ENCODE peak calls at places on chromosomes 12 and 14, in nine cellular contexts. C is fibroblast of villous mesenchyme, Q is AG09309, H is lower lobe of right lung, F is breast epithelium, U is B cell, G is HFFc6, I is OCI-LY7, O is heart right ventricle. X is an unnamed sample.

GRCh38 chr14:72253503-72253902 is 321.3 kb downstream of the RGS6 start:
- DNase-seq in C (no peak), Q (no peak), H (no peak), F (no peak), U (no peak), G (no peak), I (no peak), O (no peak), X (no peak)

GRCh38 chr12:24424889-24425600 is 475.6 kb upstream of the SOX5 start:
- DNase-seq in C (no peak), Q (no peak), H (no peak), F (no peak), U (no peak), G (no peak), I (no peak), O (no peak), X (no peak)

GRCh38 chr12:127538325-127538724 is 728.6 kb upstream of the TMEM132C start:
- DNase-seq in C (no peak), Q (no peak), H (no peak), F (no peak), U (no peak), G (no peak), I (no peak), O (no peak), X (no peak)

GRCh38 chr12:75660107-75660530 is 148.7 kb upstream of the KRR1 start:
- DNase-seq in C (peak), Q (peak), H (no peak), F (no peak), U (no peak), G (peak), I (no peak), O (no peak), X (no peak)

GRCh38 chr12:1297206-1297605 is 297.2 kb downstream of the FBXL14 start:
- DNase-seq in C (peak), Q (peak), H (no peak), F (no peak), U (no peak), G (peak), I (no peak), O (no peak), X (no peak)

GRCh38 chr12:5944688-5945070 is 380 bp downstream of the ANO2 start:
- DNase-seq in C (no peak), Q (no peak), H (no peak), F (no peak), U (no peak), G (no peak), I (no peak), O (no peak), X (no peak)

GRCh38 chr12:107356266-107356936 is 263.1 kb upstream of the CRY1 start:
- DNase-seq in C (peak), Q (peak), H (no peak), F (no peak), U (no peak), G (peak), I (no peak), O (no peak), X (no peak)

GRCh38 chr12:75560167-75560566 is 48.8 kb upstream of the KRR1 start:
- DNase-seq in C (peak), Q (peak), H (no peak), F (no peak), U (no peak), G (peak), I (peak), O (no peak), X (no peak)

GRCh38 chr12:51391047-51391837 is at the start of gene GALNT6:
- DNase-seq in C (no peak), Q (no peak), H (peak), F (no peak), U (peak), G (peak), I (peak), O (peak), X (peak)

GRCh38 chr14:68619805-68620574 is 172.9 kb downstream of the ZFP36L1 start:
- DNase-seq in C (peak), Q (no peak), H (no peak), F (no peak), U (no peak), G (peak), I (no peak), O (no peak), X (no peak)

GRCh38 chr12:121537814-121538698 is 42.8 kb downstream of the KDM2B start:
- DNase-seq in C (no peak), Q (no peak), H (peak), F (no peak), U (peak), G (no peak), I (peak), O (peak), X (peak)

GRCh38 chr12:67447180-67447579 is 178.0 kb downstream of the CAND1 start:
- DNase-seq in C (no peak), Q (no peak), H (no peak), F (no peak), U (no peak), G (no peak), I (no peak), O (no peak), X (no peak)

GRCh38 chr12:127963926-127964325 is 303.0 kb upstream of the TMEM132C start:
- DNase-seq in C (peak), Q (no peak), H (no peak), F (no peak), U (no peak), G (no peak), I (no peak), O (no peak), X (no peak)

GRCh38 chr12:43277630-43278267 is 274.3 kb downstream of the ADAMTS20 start:
- DNase-seq in C (no peak), Q (no peak), H (no peak), F (no peak), U (no peak), G (no peak), I (no peak), O (no peak), X (no peak)

GRCh38 chr14:90808759-90809529 is 7.3 kb downstream of the TTC7B start:
- DNase-seq in C (no peak), Q (no peak), H (no peak), F (no peak), U (no peak), G (peak), I (no peak), O (no peak), X (no peak)

GRCh38 chr14:23215421-23215820 is 22.3 kb upstream of the RNF212B start:
- DNase-seq in C (no peak), Q (no peak), H (no peak), F (no peak), U (no peak), G (no peak), I (no peak), O (no peak), X (no peak)

GRCh38 chr12:31496257-31496656 is 94.7 kb downstream of the DENND5B start:
- DNase-seq in C (peak), Q (no peak), H (no peak), F (no peak), U (no peak), G (no peak), I (no peak), O (no peak), X (no peak)

GRCh38 chr12:93563807-93564538 is 8.5 kb upstream of the SOCS2 start:
- DNase-seq in C (peak), Q (no peak), H (no peak), F (peak), U (no peak), G (peak), I (peak), O (no peak), X (no peak)

GRCh38 chr12:58503731-58504520 is 416.4 kb downstream of the LRIG3 start:
- DNase-seq in C (peak), Q (no peak), H (no peak), F (no peak), U (no peak), G (peak), I (no peak), O (no peak), X (no peak)

GRCh38 chr12:128853321-128854197 is at the start of gene GLT1D1:
- DNase-seq in C (no peak), Q (no peak), H (no peak), F (no peak), U (peak), G (no peak), I (no peak), O (no peak), X (peak)

GRCh38 chr14:23061995-23062394 is 4.7 kb upstream of the CDH24 start:
- DNase-seq in C (peak), Q (peak), H (no peak), F (no peak), U (no peak), G (peak), I (no peak), O (no peak), X (no peak)

GRCh38 chr12:123931686-123932321 is 40.8 kb downstream of the CCDC92 start:
- DNase-seq in C (no peak), Q (no peak), H (no peak), F (no peak), U (no peak), G (no peak), I (no peak), O (no peak), X (no peak)

GRCh38 chr12:16555630-16556029 is 50.3 kb downstream of the LMO3 start:
- DNase-seq in C (peak), Q (no peak), H (no peak), F (no peak), U (no peak), G (peak), I (no peak), O (no peak), X (no peak)

DNA sequence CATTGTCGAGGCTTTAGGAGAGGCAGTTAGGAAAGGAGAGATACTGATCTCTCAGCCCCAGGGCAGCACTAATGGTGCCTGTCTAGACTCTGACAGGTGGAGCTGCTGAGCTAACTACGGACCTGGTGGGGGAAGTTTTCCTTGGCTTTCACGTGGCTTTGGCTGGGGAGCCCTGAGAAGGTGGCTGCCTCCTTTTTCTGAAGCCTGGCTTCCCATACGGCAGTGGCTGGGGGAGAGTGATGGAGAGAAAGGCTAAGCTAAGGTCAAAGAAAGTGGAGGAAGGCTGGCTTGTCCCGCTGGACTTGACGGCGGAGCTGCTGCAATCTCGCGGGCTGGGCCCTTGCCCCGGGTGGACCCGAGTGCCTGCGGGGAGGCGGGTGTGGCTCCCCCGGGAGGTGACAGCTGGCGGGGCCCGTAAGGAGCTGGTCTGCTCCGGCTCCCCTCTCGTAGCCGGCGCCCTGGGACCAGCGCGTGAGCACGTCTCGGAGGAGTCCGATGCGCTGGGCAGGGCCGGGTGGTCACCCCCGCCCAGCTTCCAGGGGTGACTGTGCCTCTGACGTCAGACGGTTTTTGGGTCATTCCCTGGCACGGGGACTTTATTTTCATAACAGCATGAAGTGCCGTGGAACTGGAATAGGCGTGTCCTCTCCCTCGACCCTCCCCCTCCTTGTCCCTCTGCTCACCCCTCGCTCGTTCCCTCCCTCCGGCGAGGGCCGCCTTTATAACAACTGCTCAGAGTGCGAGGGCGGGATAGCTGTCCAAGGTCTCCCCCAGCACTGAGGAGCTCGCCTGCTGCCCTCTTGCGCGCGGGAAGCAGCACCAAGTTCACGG is at the start of gene GPRC5A:
- DNase-seq in C (peak), Q (peak), H (peak), F (peak), U (peak), G (peak), I (no peak), O (peak), X (peak)
- TF ChIP-seq CTCF in C (peak), Q (peak), H (peak), F (peak), U (no peak), G (peak), I (no peak), O (no peak), X (no peak)

DNA sequence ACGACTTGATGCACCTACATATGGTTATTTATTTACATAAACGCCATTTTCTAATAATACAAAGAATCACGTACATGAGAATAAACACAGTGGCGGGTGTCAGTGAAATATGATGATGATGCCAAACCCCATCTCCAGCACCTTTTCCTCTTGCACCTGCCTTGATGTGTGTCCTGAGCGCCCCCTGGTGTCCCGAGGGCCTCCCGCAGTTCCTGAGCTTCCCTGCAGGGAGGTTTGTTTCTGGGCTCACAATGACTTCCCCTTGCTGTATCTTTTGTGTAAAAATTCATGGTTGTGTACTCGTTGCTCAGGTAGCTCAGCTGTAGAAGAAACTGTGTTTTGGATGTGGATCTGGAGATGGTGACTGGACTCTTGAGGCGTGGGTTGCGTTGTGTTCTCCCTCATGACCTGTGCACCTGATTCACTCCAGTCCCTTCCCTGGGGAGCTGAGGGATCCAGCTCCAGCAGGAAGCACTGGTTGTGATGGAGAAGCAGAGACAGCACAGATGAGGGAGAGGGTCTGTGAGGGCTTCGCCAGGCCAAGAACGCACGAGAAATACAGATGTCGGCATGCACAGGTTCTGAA is 1037.8 kb downstream of the TMEM121 start:
- DNase-seq in C (no peak), Q (no peak), H (peak), F (no peak), U (peak), G (no peak), I (peak), O (no peak), X (peak)
- TF ChIP-seq CTCF in C (peak), Q (no peak), H (peak), F (no peak), U (peak), G (peak), I (peak), O (no peak), X (peak)

GRCh38 chr12:54153586-54153985 is 35.2 kb downstream of the SMUG1 start:
- DNase-seq in C (no peak), Q (no peak), H (no peak), F (no peak), U (no peak), G (no peak), I (no peak), O (no peak), X (no peak)
- TF ChIP-seq CTCF in C (no peak), Q (no peak), H (no peak), F (no peak), U (no peak), G (no peak), I (no peak), O (no peak), X (no peak)

GRCh38 chr14:92380131-92380530 is 57.2 kb downstream of the SLC24A4 start:
- DNase-seq in C (no peak), Q (no peak), H (no peak), F (no peak), U (no peak), G (no peak), I (no peak), O (no peak), X (no peak)

GRCh38 chr14:92385561-92385960 is 62.6 kb downstream of the SLC24A4 start:
- DNase-seq in C (no peak), Q (no peak), H (no peak), F (no peak), U (no peak), G (no peak), I (no peak), O (no peak), X (no peak)

GRCh38 chr14:92380582-92380981 is 57.6 kb downstream of the SLC24A4 start:
- DNase-seq in C (no peak), Q (no peak), H (no peak), F (no peak), U (no peak), G (no peak), I (no peak), O (no peak), X (no peak)

GRCh38 chr14:92384461-92385133 is 61.6 kb downstream of the SLC24A4 start:
- DNase-seq in C (peak), Q (no peak), H (no peak), F (no peak), U (no peak), G (no peak), I (no peak), O (no peak), X (no peak)

GRCh38 chr14:92382677-92383076 is 59.7 kb downstream of the SLC24A4 start:
- DNase-seq in C (no peak), Q (no peak), H (no peak), F (no peak), U (no peak), G (peak), I (no peak), O (no peak), X (no peak)
- TF ChIP-seq CTCF in C (peak), Q (peak), H (no peak), F (no peak), U (no peak), G (peak), I (peak), O (peak), X (no peak)

DNA sequence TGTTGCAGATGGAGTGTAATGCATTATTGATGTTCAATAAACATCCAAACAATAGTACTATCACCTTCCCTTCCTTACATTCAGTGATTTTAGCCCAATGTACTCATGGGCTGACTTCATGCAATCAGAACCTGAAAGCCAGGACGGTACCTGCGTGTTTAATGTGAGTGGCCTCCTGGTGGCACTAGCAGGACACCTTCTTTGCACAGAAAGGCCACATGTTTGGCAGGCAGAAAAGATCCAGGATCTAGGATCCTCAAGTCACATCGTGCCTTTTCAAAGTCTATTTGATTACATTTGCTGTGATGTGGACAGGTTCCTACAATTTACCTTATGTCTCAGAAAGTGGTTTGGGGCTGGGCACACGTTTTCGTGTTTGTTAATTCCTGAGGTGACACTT is 82.9 kb downstream of the NEDD1 start:
- DNase-seq in C (no peak), Q (no peak), H (no peak), F (no peak), U (no peak), G (no peak), I (peak), O (no peak), X (no peak)
- TF ChIP-seq CTCF in C (peak), Q (no peak), H (no peak), F (no peak), U (no peak), G (peak), I (peak), O (peak), X (no peak)

GRCh38 chr14:35883677-35884293 is 57.6 kb downstream of the BRMS1L start:
- DNase-seq in C (peak), Q (no peak), H (no peak), F (no peak), U (no peak), G (peak), I (peak), O (no peak), X (no peak)
- TF ChIP-seq CTCF in C (peak), Q (peak), H (peak), F (no peak), U (peak), G (peak), I (peak), O (peak), X (no peak)

DNA sequence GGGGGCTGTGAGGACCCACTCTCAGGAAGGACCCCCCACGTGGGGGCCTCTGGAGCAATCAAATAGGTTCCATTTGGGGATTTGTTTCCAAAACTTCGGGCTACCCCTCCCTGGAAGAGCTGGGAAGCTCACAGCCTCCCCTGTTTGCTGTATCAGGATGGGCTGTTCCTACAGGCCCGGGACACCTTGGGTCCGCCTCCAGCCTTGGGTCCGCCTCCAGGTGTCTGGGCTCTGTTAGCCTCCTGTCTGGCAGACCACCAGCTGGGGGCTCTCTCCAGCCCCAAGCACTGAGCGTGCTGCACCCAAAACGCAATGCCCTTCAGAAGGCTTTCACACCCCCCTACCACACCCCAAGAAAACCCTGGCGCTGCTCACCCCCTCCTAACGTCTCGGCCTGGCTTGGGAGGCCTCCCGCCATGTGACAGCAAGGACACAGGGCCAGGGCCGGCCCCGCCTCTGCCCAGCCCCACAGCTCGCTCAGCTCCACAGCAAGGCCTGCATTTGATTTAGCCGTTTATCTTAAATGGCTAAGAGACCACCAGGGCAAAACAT is 40.1 kb downstream of the BCL11B start:
- DNase-seq in C (no peak), Q (no peak), H (peak), F (no peak), U (no peak), G (no peak), I (no peak), O (no peak), X (no peak)
- TF ChIP-seq CTCF in C (no peak), Q (no peak), H (no peak), F (no peak), U (no peak), G (no peak), I (no peak), O (no peak), X (no peak)

GRCh38 chr14:60184597-60185555 is 19.7 kb upstream of the DHRS7 start:
- DNase-seq in C (no peak), Q (no peak), H (no peak), F (no peak), U (no peak), G (no peak), I (peak), O (no peak), X (no peak)
- TF ChIP-seq CTCF in C (no peak), Q (no peak), H (no peak), F (no peak), U (peak), G (peak), I (peak), O (no peak), X (peak)

X was measured in natural killer cell.